ENCODE peak calls at places on chromosomes 1 and 21, in nine cellular contexts. O is Calu3; R is HT-29; H is lower leg skin; C is stimulated activated CD4-positive, alpha-beta T cell treated with anti-CD3 and anti-CD28 coated beads, Interleukin-12 subunit alpha, Interleukin-12 subunit beta, amount 100 ng/mL, for 24 hours; U is heart left ventricle; N is lower lobe of right lung; Z is GM12865; S is NCI-H526. E is an unnamed sample.

GRCh38 chr1:28526886-28527285 is 21.0 kb downstream of the RCC1 start:
- DNase-seq in H (no peak), O (peak), C (no peak), R (peak), N (peak), S (no peak), Z (no peak), U (no peak), E (no peak)

GRCh38 chr1:56872597-56872996 is 18.0 kb downstream of the C8A start:
- DNase-seq in Z (no peak), R (no peak), H (no peak), S (no peak), C (no peak), U (no peak), O (no peak), N (no peak), E (no peak)

GRCh38 chr1:177170756-177171535 is at the start of gene BRINP2:
- DNase-seq in O (no peak), C (no peak), U (peak), Z (peak), S (peak), R (no peak), N (no peak), H (peak), E (peak)

GRCh38 chr1:33387512-33388079 is 43.3 kb downstream of the PHC2 start:
- DNase-seq in R (no peak), N (no peak), U (no peak), Z (no peak), H (no peak), O (no peak), S (no peak), C (no peak), E (no peak)

GRCh38 chr1:56570924-56571372 is 8.4 kb downstream of the PLPP3 start:
- DNase-seq in U (no peak), Z (no peak), R (no peak), O (no peak), C (no peak), N (no peak), S (peak), H (no peak), E (no peak)

GRCh38 chr1:155008015-155008941 is 5.7 kb downstream of the ZBTB7B start:
- DNase-seq in O (no peak), S (no peak), Z (no peak), U (peak), R (no peak), N (no peak), C (peak), H (peak), E (peak)

GRCh38 chr1:242585616-242586354 is 61.3 kb upstream of the PLD5 start:
- DNase-seq in O (no peak), U (no peak), H (no peak), N (no peak), C (no peak), R (no peak), Z (no peak), S (no peak), E (no peak)

GRCh38 chr1:167225920-167226319 is 5.2 kb downstream of the POU2F1 start:
- DNase-seq in C (no peak), N (no peak), H (no peak), S (no peak), R (no peak), U (no peak), Z (no peak), O (no peak), E (no peak)

GRCh38 chr21:41045534-41046268 is 122.3 kb upstream of the BACE2 start:
- DNase-seq in U (no peak), R (peak), N (peak), Z (peak), S (peak), H (no peak), O (peak), C (no peak), E (no peak)

GRCh38 chr21:32908529-32908928 is 117.2 kb upstream of the OLIG2 start:
- DNase-seq in C (no peak), S (peak), R (no peak), N (no peak), Z (no peak), O (no peak), U (no peak), H (no peak), E (no peak)

GRCh38 chr1:241963722-241964121 is 6.2 kb downstream of the BECN2 start:
- DNase-seq in U (no peak), Z (no peak), R (no peak), H (no peak), N (no peak), C (no peak), S (no peak), O (no peak), E (no peak)

GRCh38 chr1:185894806-185895205 is 160.6 kb downstream of the HMCN1 start:
- DNase-seq in C (no peak), R (no peak), Z (no peak), N (no peak), S (no peak), U (no peak), O (no peak), H (no peak), E (no peak)

GRCh38 chr1:204288061-204288588 is 71.6 kb downstream of the PLEKHA6 start:
- DNase-seq in Z (no peak), C (no peak), S (peak), U (peak), H (peak), O (peak), R (peak), N (peak), E (no peak)

GRCh38 chr1:222989443-222989842 is 153.6 kb downstream of the TLR5 start:
- DNase-seq in Z (no peak), H (no peak), S (no peak), U (no peak), C (no peak), R (no peak), O (no peak), N (no peak), E (no peak)

GRCh38 chr1:41754540-41754939 is 164.2 kb downstream of the HIVEP3 start:
- DNase-seq in S (peak), Z (peak), H (no peak), N (no peak), O (no peak), C (peak), U (no peak), R (peak), E (peak)

GRCh38 chr21:27831821-27832569 is 865.1 kb upstream of the ADAMTS5 start:
- DNase-seq in R (no peak), U (no peak), S (no peak), N (no peak), H (no peak), C (no peak), O (no peak), Z (no peak), E (no peak)

GRCh38 chr1:5936126-5936525 is 56.1 kb downstream of the NPHP4 start:
- DNase-seq in Z (no peak), R (no peak), C (no peak), N (no peak), S (no peak), H (no peak), U (no peak), O (no peak), E (no peak)

GRCh38 chr1:59500970-59501742 is 204.3 kb downstream of the FGGY start:
- DNase-seq in Z (no peak), R (peak), S (no peak), C (no peak), N (no peak), U (no peak), O (no peak), H (no peak), E (no peak)

GRCh38 chr1:233025156-233025555 is 74.7 kb downstream of the NTPCR start:
- DNase-seq in N (no peak), Z (peak), S (peak), R (peak), C (no peak), O (peak), H (no peak), U (peak), E (no peak)

GRCh38 chr1:86914635-86914997 is at the start of gene HS2ST1:
- DNase-seq in N (no peak), S (no peak), C (no peak), Z (no peak), H (no peak), O (no peak), U (no peak), R (peak), E (peak)

GRCh38 chr1:92709738-92710137 is 75.2 kb downstream of the EVI5 start:
- DNase-seq in R (no peak), H (no peak), C (no peak), U (no peak), S (no peak), N (no peak), O (peak), Z (no peak), E (no peak)

GRCh38 chr1:211474426-211474825 is 17.5 kb downstream of the RD3 start:
- DNase-seq in Z (no peak), R (no peak), U (no peak), H (no peak), N (no peak), O (no peak), C (no peak), S (no peak), E (no peak)

GRCh38 chr1:231557898-231558710 is 29.6 kb downstream of the TSNAX start:
- DNase-seq in H (no peak), U (no peak), O (no peak), C (no peak), N (no peak), S (no peak), Z (no peak), R (no peak), E (no peak)

GRCh38 chr1:201597551-201598230 is 58.8 kb downstream of the NAV1 start:
- DNase-seq in R (peak), Z (no peak), U (peak), N (peak), H (peak), C (no peak), S (no peak), O (peak), E (peak)

GRCh38 chr1:167221126-167221803 is 579 bp downstream of the POU2F1 start:
- DNase-seq in U (no peak), Z (no peak), S (peak), C (no peak), R (peak), N (no peak), O (peak), H (peak), E (peak)

GRCh38 chr1:35935989-35936388 is 5.1 kb downstream of the AGO3 start:
- DNase-seq in S (no peak), R (no peak), O (no peak), U (no peak), N (no peak), H (no peak), C (no peak), Z (peak), E (no peak)

GRCh38 chr21:44657635-44658183 is at the start of gene KRTAP12-3:
- DNase-seq in C (no peak), H (peak), N (no peak), U (no peak), Z (peak), S (no peak), O (no peak), R (no peak), E (peak)

GRCh38 chr1:154553056-154553822 is 5.2 kb downstream of the UBE2Q1 start:
- DNase-seq in N (no peak), O (no peak), Z (no peak), H (no peak), S (no peak), C (no peak), R (no peak), U (no peak), E (no peak)

GRCh38 chr1:28898267-28898955 is 16.0 kb upstream of the EPB41 start:
- DNase-seq in Z (no peak), N (no peak), R (no peak), C (no peak), U (no peak), H (no peak), S (no peak), O (no peak), E (no peak)

GRCh38 chr1:27544818-27545612 is 55.0 kb upstream of the WASF2 start:
- DNase-seq in Z (no peak), O (no peak), N (no peak), R (no peak), C (no peak), S (no peak), H (no peak), U (peak), E (no peak)

GRCh38 chr1:201423655-201424610 is 2.4 kb upstream of the TNNI1 start:
- DNase-seq in U (no peak), N (no peak), Z (no peak), R (no peak), S (no peak), C (no peak), H (no peak), O (no peak), E (peak)

GRCh38 chr1:247172956-247173355 is 1.1 kb upstream of the ZNF124 start:
- DNase-seq in S (no peak), H (no peak), Z (no peak), R (no peak), C (no peak), O (no peak), U (no peak), N (no peak), E (no peak)

GRCh38 chr1:19462781-19463180 is 22.6 kb downstream of the CAPZB start:
- DNase-seq in S (peak), Z (no peak), U (no peak), O (no peak), R (no peak), C (no peak), H (no peak), N (no peak), E (no peak)

GRCh38 chr1:27690205-27690604 is 18.2 kb upstream of the IFI6 start:
- DNase-seq in S (no peak), H (no peak), N (no peak), Z (no peak), C (no peak), O (no peak), U (no peak), R (no peak), E (no peak)

GRCh38 chr1:23756676-23757075 is 13.4 kb downstream of the ELOA start:
- DNase-seq in U (no peak), S (no peak), R (no peak), O (no peak), C (no peak), Z (no peak), H (no peak), N (no peak), E (no peak)